ENCODE peak calls at places on chromosomes 3 and 15, in nine cellular contexts. G is AG20443; V is NK-92 treated with Interleukin-12 subunit alpha and Interleukin-12 subunit beta, amount 100 ng/mL, for 24 hours; C is OCI-LY7; W is EH; F is Panc1; S is RPMI7951; P is heart right ventricle; J is Calu3. H is an unnamed sample.

GRCh38 chr3:15329058-15330005 is 3.1 kb downstream of the SH3BP5 start:
- DNase-seq in C (no peak), S (no peak), W (no peak), G (no peak), J (no peak), V (no peak), P (no peak), F (no peak), H (no peak)

GRCh38 chr3:52845691-52846426 is 11.0 kb upstream of the MUSTN1 start:
- DNase-seq in F (no peak), G (peak; percentile 45), J (no peak), V (no peak), P (no peak), C (peak; percentile 22), S (no peak), W (no peak), H (no peak)

GRCh38 chr3:160676547-160677303 is at the start of gene ARL14:
- DNase-seq in F (peak; percentile 85), J (peak; percentile 87), S (peak; percentile 61), C (no peak), P (no peak), G (no peak), W (peak; percentile 49), V (no peak), H (peak; percentile 65)

GRCh38 chr3:169591983-169592644 is 71.4 kb downstream of the MECOM start:
- DNase-seq in P (no peak), G (peak; percentile 14), J (no peak), S (no peak), W (no peak), V (no peak), F (no peak), C (no peak), H (no peak)

GRCh38 chr3:133591271-133591742 is 17.8 kb downstream of the CDV3 start:
- DNase-seq in W (peak; percentile 80), P (no peak), F (no peak), V (no peak), S (peak; percentile 65), C (no peak), J (no peak), G (peak; percentile 64), H (peak; percentile 36)

GRCh38 chr3:8959683-8960082 is 3.6 kb downstream of the RAD18 start:
- DNase-seq in G (no peak), W (no peak), C (peak; percentile 5), S (no peak), F (no peak), P (no peak), J (no peak), V (no peak), H (no peak)

GRCh38 chr15:27059610-27060202 is 88.7 kb downstream of the GABRG3 start:
- DNase-seq in J (peak; percentile 2), F (no peak), W (peak; percentile 0), V (peak; percentile 24), G (peak; percentile 19), P (no peak), S (peak; percentile 14), C (peak; percentile 44), H (peak; percentile 12)

GRCh38 chr3:73927203-73927570 is 302.4 kb upstream of the PDZRN3 start:
- DNase-seq in G (no peak), S (no peak), V (no peak), P (no peak), W (no peak), F (no peak), J (no peak), C (no peak), H (no peak)

GRCh38 chr3:179973931-179974361 is 62.8 kb downstream of the PEX5L start:
- DNase-seq in W (no peak), G (no peak), P (no peak), J (peak; percentile 11), V (no peak), S (no peak), C (no peak), F (no peak), H (no peak)

GRCh38 chr3:109081746-109082510 is 36.0 kb downstream of the MORC1 start:
- DNase-seq in W (peak; percentile 22), P (no peak), V (peak; percentile 21), S (peak; percentile 49), C (peak; percentile 39), J (peak; percentile 75), F (peak; percentile 38), G (peak; percentile 50), H (peak; percentile 1)

GRCh38 chr3:98519351-98519750 is 3.4 kb downstream of the CLDND1 start:
- DNase-seq in C (no peak), F (no peak), G (no peak), P (no peak), W (peak; percentile 44), J (no peak), V (no peak), S (peak; percentile 12), H (no peak)

GRCh38 chr3:195911946-195912270 is 3.6 kb upstream of the TNK2 start:
- DNase-seq in S (peak; percentile 21), C (no peak), W (peak; percentile 36), F (no peak), J (no peak), G (no peak), V (no peak), P (no peak), H (no peak)

GRCh38 chr3:70539908-70540307 is 227.5 kb upstream of the MDFIC2 start:
- DNase-seq in P (no peak), S (no peak), G (no peak), C (peak; percentile 4), W (no peak), V (no peak), F (no peak), J (no peak), H (no peak)

GRCh38 chr15:47717036-47717611 is at the start of gene SEMA6D:
- DNase-seq in G (peak; percentile 87), F (no peak), S (peak; percentile 59), V (no peak), C (no peak), W (peak; percentile 74), J (peak; percentile 21), P (peak; percentile 83), H (peak; percentile 64)

GRCh38 chr3:43531835-43532234 is 90.0 kb downstream of the ANO10 start:
- DNase-seq in P (no peak), J (no peak), C (no peak), S (peak; percentile 63), W (peak; percentile 69), F (peak; percentile 22), V (no peak), G (peak; percentile 67), H (peak; percentile 85)

GRCh38 chr3:140134231-140134630 is 199.2 kb downstream of the CLSTN2 start:
- DNase-seq in F (no peak), C (no peak), V (no peak), P (no peak), G (no peak), W (no peak), S (no peak), J (no peak), H (no peak)

GRCh38 chr3:186909078-186909853 is 21.1 kb upstream of the ST6GAL1 start:
- DNase-seq in V (peak; percentile 73), P (no peak), F (no peak), W (no peak), J (peak; percentile 24), C (peak; percentile 29), S (no peak), G (no peak), H (no peak)

GRCh38 chr15:50977157-50977556 is 68.7 kb downstream of the AP4E1 start:
- DNase-seq in J (no peak), S (no peak), F (no peak), V (no peak), W (peak; percentile 47), P (no peak), G (no peak), C (no peak), H (no peak)

GRCh38 chr3:28136607-28137216 is 104.7 kb upstream of the CMC1 start:
- DNase-seq in W (no peak), G (no peak), F (no peak), P (no peak), S (no peak), V (no peak), C (no peak), J (no peak), H (no peak)

GRCh38 chr15:63381301-63382192 is at the start of gene CA12:
- DNase-seq in J (peak; percentile 56), C (no peak), S (peak; percentile 53), G (peak; percentile 53), V (no peak), F (no peak), P (peak; percentile 20), W (peak; percentile 56), H (no peak)

GRCh38 chr15:70974004-70974832 is 81.6 kb downstream of the LRRC49 start:
- DNase-seq in F (peak; percentile 15), W (peak; percentile 71), C (peak; percentile 7), G (peak; percentile 50), V (no peak), P (no peak), S (peak; percentile 58), J (peak; percentile 3), H (peak; percentile 62)

GRCh38 chr3:164683516-164683915 is 394.8 kb downstream of the SI start:
- DNase-seq in F (no peak), P (no peak), W (no peak), V (no peak), G (no peak), J (no peak), C (no peak), S (no peak), H (no peak)

GRCh38 chr3:68151359-68151758 is 496.9 kb upstream of the SUCLG2 start:
- DNase-seq in J (no peak), S (no peak), F (no peak), C (no peak), P (no peak), G (no peak), W (no peak), V (no peak), H (no peak)

GRCh38 chr15:92818658-92819311 is 81.3 kb upstream of the CHD2 start:
- DNase-seq in G (no peak), J (no peak), W (no peak), S (peak; percentile 15), F (no peak), V (no peak), C (no peak), P (no peak), H (no peak)

GRCh38 chr3:109809513-109809912 is 472.2 kb upstream of the DPPA4 start:
- DNase-seq in F (no peak), S (no peak), W (no peak), J (no peak), V (no peak), C (no peak), P (no peak), G (no peak), H (no peak)

GRCh38 chr15:88661766-88662556 is 23.1 kb downstream of the ISG20 start:
- DNase-seq in G (no peak), V (no peak), W (peak; percentile 71), J (no peak), S (no peak), C (no peak), P (no peak), F (no peak), H (no peak)

GRCh38 chr3:152301745-152302181 is 33.0 kb downstream of the MBNL1 start:
- DNase-seq in G (no peak), F (no peak), P (no peak), J (no peak), S (no peak), W (no peak), C (no peak), V (no peak), H (no peak)

GRCh38 chr3:14125193-14126016 is 553 bp downstream of the TMEM43 start:
- DNase-seq in P (peak; percentile 58), J (peak; percentile 73), W (peak; percentile 97), C (peak; percentile 46), F (no peak), G (peak; percentile 89), V (peak; percentile 59), S (peak; percentile 95), H (peak; percentile 95)

GRCh38 chr3:98726084-98726483 is 37.1 kb upstream of the ST3GAL6 start:
- DNase-seq in J (no peak), P (no peak), W (no peak), S (peak; percentile 26), F (no peak), G (no peak), C (no peak), V (no peak), H (peak; percentile 33)

GRCh38 chr15:66155065-66155464 is 98.5 kb downstream of the MEGF11 start:
- DNase-seq in W (no peak), F (no peak), S (no peak), P (no peak), V (no peak), C (peak; percentile 55), J (no peak), G (no peak), H (no peak)

GRCh38 chr3:85842081-85842480 is 883.3 kb downstream of the CADM2 start:
- DNase-seq in G (no peak), P (no peak), C (no peak), S (no peak), V (no peak), W (no peak), J (no peak), F (no peak), H (no peak)

H was measured in HFFc6.